ENCODE peak calls at places on chromosomes 13 and 19, in six cellular contexts. X, O, W, D, A and R are unnamed samples.

GRCh38 chr13:46675016-46675415 is 121.9 kb downstream of the ESD start:
- DNase-seq in X (no peak), O (no peak), W (no peak), D (no peak), A (no peak), R (no peak)

GRCh38 chr13:39942901-39943273 is 287.4 kb downstream of the COG6 start:
- DNase-seq in X (peak), O (peak), W (peak), D (peak), A (peak), R (peak)

GRCh38 chr13:108463365-108463764 is 166.0 kb upstream of the MYO16 start:
- DNase-seq in X (peak), O (no peak), W (peak), D (no peak), A (peak), R (no peak)

GRCh38 chr13:36536546-36536945 is 104.3 kb downstream of the CCNA1 start:
- DNase-seq in X (no peak), O (no peak), W (no peak), D (no peak), A (no peak), R (no peak)

GRCh38 chr13:110070046-110070445 is 236.9 kb downstream of the COL4A1 start:
- DNase-seq in X (no peak), O (no peak), W (no peak), D (no peak), A (no peak), R (no peak)

GRCh38 chr13:66509176-66509575 is 721.0 kb downstream of the PCDH9 start:
- DNase-seq in X (peak), O (no peak), W (peak), D (no peak), A (no peak), R (no peak)

GRCh38 chr13:24651718-24652345 is 28.4 kb upstream of the ATP12A start:
- DNase-seq in X (no peak), O (no peak), W (no peak), D (no peak), A (peak), R (no peak)

GRCh38 chr13:101397742-101398141 is 18.6 kb downstream of the NALCN start:
- DNase-seq in X (peak), O (no peak), W (no peak), D (no peak), A (no peak), R (no peak)

GRCh38 chr19:14542721-14543328 is 13.4 kb downstream of the TECR start:
- DNase-seq in X (no peak), O (peak), W (peak), D (no peak), A (no peak), R (no peak)

GRCh38 chr19:35063940-35064818 is 22.7 kb downstream of the HPN start:
- DNase-seq in X (peak), O (no peak), W (no peak), D (no peak), A (no peak), R (no peak)

GRCh38 chr13:94415484-94415883 is 64.0 kb downstream of the DCT start:
- DNase-seq in X (no peak), O (no peak), W (peak), D (no peak), A (no peak), R (no peak)

GRCh38 chr19:40139533-40140287 is 49.0 kb upstream of the ZNF780A start:
- DNase-seq in X (peak), O (no peak), W (peak), D (peak), A (no peak), R (peak)

GRCh38 chr13:113900646-113901045 is 36.8 kb upstream of the GAS6 start:
- DNase-seq in X (no peak), O (no peak), W (no peak), D (no peak), A (no peak), R (no peak)

GRCh38 chr19:48596679-48597465 is 9.7 kb upstream of the SPACA4 start:
- DNase-seq in X (no peak), O (no peak), W (no peak), D (no peak), A (no peak), R (no peak)

GRCh38 chr13:23488442-23488841 is 54.9 kb upstream of the SACS start:
- DNase-seq in X (peak), O (no peak), W (peak), D (no peak), A (peak), R (no peak)

GRCh38 chr19:30001794-30002193 is 59.8 kb downstream of the URI1 start:
- DNase-seq in X (peak), O (no peak), W (no peak), D (no peak), A (no peak), R (no peak)

GRCh38 chr13:113976711-113977684 is 3.1 kb upstream of the C13orf46 start:
- DNase-seq in X (peak), O (no peak), W (peak), D (no peak), A (no peak), R (no peak)

GRCh38 chr13:101018720-101019119 is 344.1 kb upstream of the TMTC4 start:
- DNase-seq in X (peak), O (no peak), W (peak), D (no peak), A (peak), R (no peak)

GRCh38 chr13:91745962-91746361 is 347.5 kb downstream of the GPC5 start:
- DNase-seq in X (no peak), O (no peak), W (no peak), D (no peak), A (no peak), R (no peak)

GRCh38 chr19:46461537-46461936 is 9.8 kb downstream of the PNMA8A start:
- DNase-seq in X (no peak), O (no peak), W (no peak), D (no peak), A (no peak), R (no peak)

GRCh38 chr19:1970003-1970805 is 29.2 kb downstream of the CSNK1G2 start:
- DNase-seq in X (no peak), O (no peak), W (no peak), D (no peak), A (no peak), R (no peak)

GRCh38 chr19:1968279-1969175 is 27.6 kb downstream of the CSNK1G2 start:
- DNase-seq in X (no peak), O (no peak), W (no peak), D (no peak), A (no peak), R (no peak)

GRCh38 chr19:1970806-1971502 is 30.0 kb downstream of the CSNK1G2 start:
- DNase-seq in X (no peak), O (no peak), W (no peak), D (no peak), A (no peak), R (no peak)

GRCh38 chr19:1967087-1967608 is 26.2 kb downstream of the CSNK1G2 start:
- DNase-seq in X (no peak), O (no peak), W (no peak), D (no peak), A (no peak), R (no peak)

GRCh38 chr19:1969176-1970002 is 28.4 kb downstream of the CSNK1G2 start:
- DNase-seq in X (no peak), O (no peak), W (no peak), D (no peak), A (no peak), R (no peak)
- H2AK5ac ChIP-seq in X (no peak), O (no peak), W (no peak), D (no peak), A (no peak), R (no peak)

DNA sequence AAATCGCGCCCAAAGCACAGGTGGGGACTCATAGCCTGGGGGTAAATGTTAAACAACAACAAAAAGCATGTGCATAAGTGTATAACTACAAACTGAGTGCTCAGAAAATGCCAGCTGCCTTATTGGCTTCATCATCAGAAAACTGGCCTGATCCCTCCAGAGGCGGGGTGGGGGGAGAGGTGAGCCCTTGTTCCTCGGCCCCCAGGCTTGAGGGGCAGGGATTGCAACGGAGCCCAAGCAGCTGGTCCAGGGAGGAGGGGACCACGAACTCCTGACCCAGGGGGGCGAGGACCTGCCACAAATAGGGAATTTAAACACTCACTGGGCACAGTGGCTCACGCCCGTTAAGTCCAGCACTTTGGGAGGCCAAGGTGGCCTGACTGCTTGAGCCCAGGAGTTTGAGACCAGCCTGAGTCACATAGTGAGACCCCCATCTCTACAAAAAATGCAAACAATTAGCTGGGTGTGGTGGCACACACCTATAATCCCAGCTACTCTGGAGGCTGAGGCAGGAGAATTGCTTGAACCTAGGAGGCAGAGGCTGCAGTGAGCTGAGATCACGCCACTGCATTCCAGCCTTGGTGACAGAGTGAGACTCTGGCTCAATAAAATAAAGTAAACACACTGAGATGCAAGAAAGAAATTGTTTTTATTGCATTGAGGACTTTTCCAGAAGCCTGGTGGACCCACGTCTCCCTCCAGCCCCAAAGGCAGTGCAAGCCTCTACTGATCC is 8.7 kb downstream of the SIRT6 start:
- DNase-seq in X (no peak), O (no peak), W (no peak), D (no peak), A (no peak), R (no peak)
- H2AK5ac ChIP-seq in X (no peak), O (no peak), W (no peak), D (no peak), A (no peak), R (no peak)

DNA sequence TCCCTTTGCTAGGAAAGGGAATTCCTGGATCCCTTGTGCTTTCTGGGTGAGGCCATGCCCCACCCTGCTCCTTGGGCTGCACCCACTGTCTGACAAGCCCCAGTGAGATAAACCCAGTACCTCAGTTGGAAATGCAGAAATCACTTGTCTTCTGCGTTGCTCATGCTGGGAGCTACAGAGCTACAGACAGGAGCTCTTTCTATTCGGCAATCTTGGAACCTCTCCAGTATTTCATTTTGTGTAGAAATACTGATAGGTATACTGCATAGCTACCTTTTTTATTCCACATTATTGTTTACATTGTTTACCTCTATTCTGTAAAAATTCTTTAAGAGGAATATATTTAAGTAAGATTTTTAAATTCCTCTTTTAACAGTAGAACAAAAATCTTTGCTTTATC is 302.5 kb upstream of the SLITRK5 start:
- DNase-seq in X (no peak), O (no peak), W (no peak), D (no peak), A (no peak), R (no peak)
- H2AK5ac ChIP-seq in X (no peak), O (no peak), W (no peak), D (no peak), A (no peak), R (no peak)

GRCh38 chr13:32830632-32831031 is 185.6 kb upstream of the KL start:
- DNase-seq in X (no peak), O (no peak), W (no peak), D (no peak), A (no peak), R (no peak)
- H2AK5ac ChIP-seq in X (peak), O (no peak), W (no peak), D (no peak), A (peak), R (no peak)